ENCODE peak calls at places on chromosomes 3 and 15, in six cellular contexts. One of them, this sample, is unnamed.
A peak's percentile ranks its signal among the peaks of the same experiment; 100 is the strongest.

GRCh38 chr15:92636950-92637481 is 18.6 kb downstream of the FAM174B start:
- DNase-seq in endodermal cell: peak; percentile 88
- DNase-seq in heart right ventricle: peak; percentile 3
- DNase-seq in cardiac fibroblast: no peak
- DNase-seq in cardiac muscle cell: no peak
- DNase-seq in AG10803: no peak
- DNase-seq in this sample: no peak

GRCh38 chr3:27758083-27758482 is 36.0 kb upstream of the EOMES start:
- DNase-seq in AG10803: peak; percentile 75
- DNase-seq in heart right ventricle: no peak
- DNase-seq in cardiac muscle cell: no peak
- DNase-seq in cardiac fibroblast: peak; percentile 90
- DNase-seq in endodermal cell: no peak
- DNase-seq in this sample: peak; percentile 92

GRCh38 chr15:95448531-95449210 is 881.8 kb upstream of the NR2F2 start:
- DNase-seq in AG10803: peak; percentile 21
- DNase-seq in cardiac muscle cell: no peak
- DNase-seq in cardiac fibroblast: peak; percentile 78
- DNase-seq in endodermal cell: no peak
- DNase-seq in heart right ventricle: no peak
- DNase-seq in this sample: peak; percentile 81

GRCh38 chr3:51361746-51362145 is 23.3 kb upstream of the MANF start:
- DNase-seq in endodermal cell: no peak
- DNase-seq in AG10803: no peak
- DNase-seq in cardiac muscle cell: no peak
- DNase-seq in heart right ventricle: no peak
- DNase-seq in cardiac fibroblast: no peak
- DNase-seq in this sample: no peak

GRCh38 chr3:133854971-133855370 is 40.7 kb downstream of the RAB6B start:
- DNase-seq in cardiac muscle cell: no peak
- DNase-seq in AG10803: no peak
- DNase-seq in cardiac fibroblast: no peak
- DNase-seq in heart right ventricle: no peak
- DNase-seq in endodermal cell: no peak
- DNase-seq in this sample: no peak

GRCh38 chr3:104947946-104948345 is 418.8 kb upstream of the ALCAM start:
- DNase-seq in endodermal cell: no peak
- DNase-seq in heart right ventricle: no peak
- DNase-seq in cardiac fibroblast: no peak
- DNase-seq in cardiac muscle cell: no peak
- DNase-seq in AG10803: no peak
- DNase-seq in this sample: no peak

GRCh38 chr15:70670680-70671079 is 92.7 kb downstream of the UACA start:
- DNase-seq in cardiac fibroblast: peak; percentile 36
- DNase-seq in AG10803: no peak
- DNase-seq in cardiac muscle cell: no peak
- DNase-seq in heart right ventricle: no peak
- DNase-seq in endodermal cell: no peak
- DNase-seq in this sample: peak; percentile 28

GRCh38 chr15:85897818-85898717 is 103.3 kb upstream of the KLHL25 start:
- DNase-seq in heart right ventricle: no peak
- DNase-seq in cardiac fibroblast: no peak
- DNase-seq in endodermal cell: peak; percentile 84
- DNase-seq in AG10803: no peak
- DNase-seq in cardiac muscle cell: no peak
- DNase-seq in this sample: no peak

GRCh38 chr15:70152070-70152480 is 54.4 kb upstream of the TLE3 start:
- DNase-seq in heart right ventricle: no peak
- DNase-seq in endodermal cell: peak; percentile 60
- DNase-seq in cardiac fibroblast: no peak
- DNase-seq in AG10803: no peak
- DNase-seq in cardiac muscle cell: no peak
- DNase-seq in this sample: no peak

GRCh38 chr3:160755776-160756304 is at the start of gene PPM1L:
- DNase-seq in cardiac muscle cell: peak; percentile 79
- DNase-seq in endodermal cell: peak; percentile 86
- DNase-seq in AG10803: peak; percentile 29
- DNase-seq in heart right ventricle: peak; percentile 42
- DNase-seq in cardiac fibroblast: peak; percentile 44
- DNase-seq in this sample: peak; percentile 8

GRCh38 chr3:53808496-53808895 is 37.7 kb downstream of the CHDH start:
- DNase-seq in cardiac fibroblast: no peak
- DNase-seq in heart right ventricle: no peak
- DNase-seq in cardiac muscle cell: no peak
- DNase-seq in endodermal cell: peak; percentile 28
- DNase-seq in AG10803: no peak
- DNase-seq in this sample: no peak

GRCh38 chr3:62876064-62876463 is 848 bp upstream of the CADPS start:
- DNase-seq in endodermal cell: peak; percentile 94
- DNase-seq in cardiac muscle cell: peak; percentile 94
- DNase-seq in cardiac fibroblast: peak; percentile 39
- DNase-seq in heart right ventricle: peak; percentile 49
- DNase-seq in AG10803: peak; percentile 32
- DNase-seq in this sample: peak; percentile 57

GRCh38 chr3:25293736-25294135 is 134.3 kb upstream of the RARB start:
- DNase-seq in AG10803: peak; percentile 3
- DNase-seq in cardiac muscle cell: no peak
- DNase-seq in heart right ventricle: no peak
- DNase-seq in cardiac fibroblast: peak; percentile 24
- DNase-seq in endodermal cell: no peak
- DNase-seq in this sample: peak; percentile 8

GRCh38 chr3:28924744-28925360 is 356.0 kb upstream of the RBMS3 start:
- DNase-seq in heart right ventricle: no peak
- DNase-seq in endodermal cell: no peak
- DNase-seq in cardiac muscle cell: no peak
- DNase-seq in cardiac fibroblast: peak; percentile 45
- DNase-seq in AG10803: peak; percentile 36
- DNase-seq in this sample: peak; percentile 33

GRCh38 chr3:51698209-51698608 is 8.7 kb upstream of the GRM2 start:
- DNase-seq in endodermal cell: no peak
- DNase-seq in cardiac fibroblast: no peak
- DNase-seq in heart right ventricle: no peak
- DNase-seq in cardiac muscle cell: peak; percentile 73
- DNase-seq in AG10803: no peak
- DNase-seq in this sample: no peak

GRCh38 chr3:30135190-30135589 is 471.2 kb upstream of the TGFBR2 start:
- DNase-seq in cardiac fibroblast: peak; percentile 66
- DNase-seq in endodermal cell: no peak
- DNase-seq in AG10803: peak; percentile 57
- DNase-seq in cardiac muscle cell: no peak
- DNase-seq in heart right ventricle: peak; percentile 13
- DNase-seq in this sample: peak; percentile 35

GRCh38 chr3:136994772-136995516 is 37.2 kb downstream of the IL20RB start:
- DNase-seq in heart right ventricle: peak; percentile 77
- DNase-seq in cardiac muscle cell: no peak
- DNase-seq in AG10803: peak; percentile 99
- DNase-seq in endodermal cell: no peak
- DNase-seq in cardiac fibroblast: peak; percentile 93
- DNase-seq in this sample: peak; percentile 89

GRCh38 chr3:121660356-121661171 is at the start of gene HCLS1:
- DNase-seq in heart right ventricle: peak; percentile 50
- DNase-seq in cardiac muscle cell: no peak
- DNase-seq in AG10803: no peak
- DNase-seq in cardiac fibroblast: peak; percentile 44
- DNase-seq in endodermal cell: no peak
- DNase-seq in this sample: peak; percentile 18

GRCh38 chr15:74179101-74179841 is 5.8 kb downstream of the ISLR start:
- DNase-seq in endodermal cell: no peak
- DNase-seq in heart right ventricle: peak; percentile 78
- DNase-seq in cardiac fibroblast: peak; percentile 96
- DNase-seq in AG10803: peak; percentile 96
- DNase-seq in cardiac muscle cell: no peak
- DNase-seq in this sample: peak; percentile 89

GRCh38 chr3:116046350-116046749 is 398.9 kb downstream of the LSAMP start:
- DNase-seq in heart right ventricle: no peak
- DNase-seq in cardiac muscle cell: no peak
- DNase-seq in endodermal cell: no peak
- DNase-seq in AG10803: no peak
- DNase-seq in cardiac fibroblast: no peak
- DNase-seq in this sample: no peak

GRCh38 chr15:49664706-49665105 is 43.9 kb downstream of the DTWD1 start:
- DNase-seq in heart right ventricle: no peak
- DNase-seq in cardiac fibroblast: no peak
- DNase-seq in endodermal cell: no peak
- DNase-seq in cardiac muscle cell: no peak
- DNase-seq in AG10803: no peak
- DNase-seq in this sample: no peak

GRCh38 chr3:87900061-87900460 is 158.7 kb downstream of the CGGBP1 start:
- DNase-seq in heart right ventricle: no peak
- DNase-seq in cardiac fibroblast: peak; percentile 14
- DNase-seq in cardiac muscle cell: no peak
- DNase-seq in AG10803: no peak
- DNase-seq in endodermal cell: no peak
- DNase-seq in this sample: peak; percentile 0

GRCh38 chr15:41512512-41513281 is 930 bp downstream of the LTK start:
- DNase-seq in heart right ventricle: no peak
- DNase-seq in endodermal cell: no peak
- DNase-seq in cardiac muscle cell: peak; percentile 60
- DNase-seq in AG10803: no peak
- DNase-seq in cardiac fibroblast: no peak
- DNase-seq in this sample: no peak

GRCh38 chr15:98700501-98700900 is 52.2 kb downstream of the IGF1R start:
- DNase-seq in cardiac fibroblast: no peak
- DNase-seq in endodermal cell: no peak
- DNase-seq in AG10803: no peak
- DNase-seq in cardiac muscle cell: no peak
- DNase-seq in heart right ventricle: no peak
- DNase-seq in this sample: no peak

GRCh38 chr3:141828487-141829284 is 47.8 kb upstream of the ATP1B3 start:
- DNase-seq in AG10803: peak; percentile 32
- DNase-seq in endodermal cell: no peak
- DNase-seq in cardiac fibroblast: peak; percentile 42
- DNase-seq in cardiac muscle cell: peak; percentile 15
- DNase-seq in heart right ventricle: peak; percentile 32
- DNase-seq in this sample: peak; percentile 28

GRCh38 chr3:175386630-175387029 is 527.5 kb downstream of the NAALADL2 start:
- DNase-seq in heart right ventricle: no peak
- DNase-seq in endodermal cell: no peak
- DNase-seq in cardiac muscle cell: no peak
- DNase-seq in AG10803: peak; percentile 74
- DNase-seq in cardiac fibroblast: peak; percentile 95
- DNase-seq in this sample: peak; percentile 89

GRCh38 chr15:45458746-45459403 is 63.7 kb downstream of the SLC30A4 start:
- DNase-seq in heart right ventricle: peak; percentile 74
- DNase-seq in AG10803: peak; percentile 34
- DNase-seq in cardiac fibroblast: peak; percentile 62
- DNase-seq in cardiac muscle cell: peak; percentile 55
- DNase-seq in endodermal cell: peak; percentile 89
- DNase-seq in this sample: peak; percentile 49
- H3K4me3 ChIP-seq in heart right ventricle: peak overlapping the region; percentile 72
- H3K4me3 ChIP-seq in AG10803: peak overlapping the region; percentile 53
- H3K4me3 ChIP-seq in cardiac fibroblast: peak overlapping the region; percentile 41
- H3K4me3 ChIP-seq in cardiac muscle cell: peak overlapping the region; percentile 13
- H3K4me3 ChIP-seq in endodermal cell: no peak overlapping the region
- H3K4me3 ChIP-seq in this sample: peak overlapping the region; percentile 43

DNA sequence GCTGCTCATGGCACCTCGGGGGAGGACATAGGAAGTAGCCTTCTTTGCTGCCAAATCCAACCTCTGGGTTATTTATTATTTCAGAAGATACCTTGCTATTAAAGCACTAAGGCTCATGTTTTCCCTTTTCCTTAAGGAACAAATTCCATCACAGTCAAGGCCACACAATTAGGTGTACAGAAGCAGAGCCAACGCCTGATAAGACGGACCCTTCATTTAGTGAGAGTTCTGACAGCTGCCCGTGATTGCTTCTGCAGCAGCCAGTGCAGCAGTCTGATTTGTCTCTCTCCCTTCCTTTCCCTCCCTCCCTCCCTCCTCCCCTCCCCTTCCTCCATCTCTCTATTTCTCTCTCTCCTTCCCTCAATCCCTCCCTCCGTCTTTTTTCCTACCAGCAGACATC is 87.1 kb upstream of the ONECUT1 start:
- DNase-seq in cardiac muscle cell: peak; percentile 12
- DNase-seq in endodermal cell: no peak
- DNase-seq in heart right ventricle: no peak
- DNase-seq in AG10803: no peak
- DNase-seq in cardiac fibroblast: no peak
- DNase-seq in this sample: no peak
- TF ChIP-seq CTCF in cardiac muscle cell: no peak
- TF ChIP-seq CTCF in endodermal cell: no peak
- TF ChIP-seq CTCF in heart right ventricle: no peak
- TF ChIP-seq CTCF in AG10803: no peak
- TF ChIP-seq CTCF in cardiac fibroblast: no peak
- TF ChIP-seq CTCF in this sample: no peak

DNA sequence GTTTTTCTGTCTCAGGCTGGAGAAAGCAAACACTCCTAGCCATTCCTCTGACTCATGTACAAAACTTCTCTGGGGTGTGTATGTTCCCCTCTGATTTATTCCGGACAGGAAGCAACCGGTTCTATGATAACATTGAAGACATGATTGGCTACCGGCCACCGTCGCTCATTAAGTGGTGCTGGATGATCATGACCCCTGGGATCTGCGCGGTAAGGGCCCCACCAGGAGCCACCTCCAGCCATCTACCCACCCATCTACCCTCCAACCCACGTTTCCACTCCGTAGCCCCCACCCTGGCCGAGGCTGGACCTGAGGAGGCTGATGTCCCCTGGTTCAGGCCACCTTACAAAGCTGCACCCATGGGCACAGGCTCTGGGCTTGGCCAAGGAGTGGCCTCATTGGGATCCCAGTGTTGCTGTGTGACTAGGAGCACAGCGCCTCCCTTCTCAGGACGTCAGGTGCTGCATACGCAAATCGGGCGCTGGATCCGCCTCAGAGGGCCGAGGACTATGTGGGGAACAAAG is 58.5 kb upstream of the SLC6A1 start:
- DNase-seq in cardiac fibroblast: peak; percentile 71
- DNase-seq in cardiac muscle cell: no peak
- DNase-seq in heart right ventricle: no peak
- DNase-seq in AG10803: peak; percentile 16
- DNase-seq in endodermal cell: no peak
- DNase-seq in this sample: peak; percentile 20
- H3K4me3 ChIP-seq in cardiac fibroblast: no peak overlapping the region
- H3K4me3 ChIP-seq in cardiac muscle cell: no peak overlapping the region
- H3K4me3 ChIP-seq in heart right ventricle: no peak overlapping the region
- H3K4me3 ChIP-seq in AG10803: no peak overlapping the region
- H3K4me3 ChIP-seq in endodermal cell: no peak overlapping the region
- H3K4me3 ChIP-seq in this sample: no peak overlapping the region

GRCh38 chr3:9732080-9732752 is 681 bp downstream of the BRPF1 start:
- DNase-seq in endodermal cell: peak; percentile 68
- DNase-seq in cardiac muscle cell: peak; percentile 36
- DNase-seq in cardiac fibroblast: peak; percentile 9
- DNase-seq in AG10803: no peak
- DNase-seq in heart right ventricle: no peak
- DNase-seq in this sample: no peak

GRCh38 chr3:9730747-9731205 is 759 bp upstream of the BRPF1 start:
- DNase-seq in endodermal cell: no peak
- DNase-seq in heart right ventricle: no peak
- DNase-seq in AG10803: peak; percentile 69
- DNase-seq in cardiac muscle cell: no peak
- DNase-seq in cardiac fibroblast: no peak
- DNase-seq in this sample: no peak

GRCh38 chr3:9731206-9732079 is at the start of gene BRPF1:
- DNase-seq in cardiac muscle cell: peak; percentile 100
- DNase-seq in heart right ventricle: peak; percentile 99
- DNase-seq in endodermal cell: peak; percentile 100
- DNase-seq in cardiac fibroblast: peak; percentile 99
- DNase-seq in AG10803: peak; percentile 100
- DNase-seq in this sample: peak; percentile 98

GRCh38 chr3:9729419-9729818 is 2.1 kb upstream of the BRPF1 start:
- DNase-seq in cardiac muscle cell: no peak
- DNase-seq in AG10803: no peak
- DNase-seq in cardiac fibroblast: no peak
- DNase-seq in endodermal cell: no peak
- DNase-seq in heart right ventricle: no peak
- DNase-seq in this sample: no peak

GRCh38 chr3:9732753-9733115 is 1.2 kb downstream of the BRPF1 start:
- DNase-seq in cardiac fibroblast: peak; percentile 26
- DNase-seq in AG10803: peak; percentile 22
- DNase-seq in heart right ventricle: no peak
- DNase-seq in endodermal cell: peak; percentile 55
- DNase-seq in cardiac muscle cell: no peak
- DNase-seq in this sample: peak; percentile 28
- TF ChIP-seq CTCF in cardiac fibroblast: no peak
- TF ChIP-seq CTCF in AG10803: no peak
- TF ChIP-seq CTCF in heart right ventricle: no peak
- TF ChIP-seq CTCF in endodermal cell: no peak
- TF ChIP-seq CTCF in cardiac muscle cell: no peak
- TF ChIP-seq CTCF in this sample: no peak

This sample was measured in fibroblast of mammary gland.